ENCODE peak calls at places on chromosomes 6 and 20, in six cellular contexts. One of them, this sample, is unnamed.

GRCh38 chr6:129893513-129894098 is 32.5 kb upstream of the TMEM244 start:
- DNase-seq in mucosa of gallbladder: no peak
- DNase-seq in amygdala: no peak
- DNase-seq in activated effector memory CD4-positive, alpha-beta T cell treated with Interleukin-2 at 50 U/mL for 16 hours: no peak
- DNase-seq in HT1080: peak
- DNase-seq in H54: no peak
- DNase-seq in this sample: no peak

GRCh38 chr20:35023624-35024023 is 68.0 kb downstream of the MYH7B start:
- DNase-seq in mucosa of gallbladder: no peak
- DNase-seq in amygdala: no peak
- DNase-seq in activated effector memory CD4-positive, alpha-beta T cell treated with Interleukin-2 at 50 U/mL for 16 hours: no peak
- DNase-seq in HT1080: no peak
- DNase-seq in H54: no peak
- DNase-seq in this sample: no peak

GRCh38 chr20:11790047-11790446 is 127.6 kb upstream of the BTBD3 start:
- DNase-seq in mucosa of gallbladder: no peak
- DNase-seq in amygdala: no peak
- DNase-seq in activated effector memory CD4-positive, alpha-beta T cell treated with Interleukin-2 at 50 U/mL for 16 hours: no peak
- DNase-seq in HT1080: no peak
- DNase-seq in H54: no peak
- DNase-seq in this sample: no peak

GRCh38 chr6:148972481-148972880 is 225.7 kb downstream of the UST start:
- DNase-seq in mucosa of gallbladder: peak
- DNase-seq in amygdala: no peak
- DNase-seq in activated effector memory CD4-positive, alpha-beta T cell treated with Interleukin-2 at 50 U/mL for 16 hours: peak
- DNase-seq in HT1080: no peak
- DNase-seq in H54: no peak
- DNase-seq in this sample: peak

GRCh38 chr20:17935186-17935585 is 33.4 kb downstream of the SNX5 start:
- DNase-seq in mucosa of gallbladder: no peak
- DNase-seq in amygdala: no peak
- DNase-seq in activated effector memory CD4-positive, alpha-beta T cell treated with Interleukin-2 at 50 U/mL for 16 hours: no peak
- DNase-seq in HT1080: no peak
- DNase-seq in H54: no peak
- DNase-seq in this sample: no peak

GRCh38 chr6:106002005-106002404 is 84.1 kb upstream of the PRDM1 start:
- DNase-seq in mucosa of gallbladder: no peak
- DNase-seq in amygdala: no peak
- DNase-seq in activated effector memory CD4-positive, alpha-beta T cell treated with Interleukin-2 at 50 U/mL for 16 hours: no peak
- DNase-seq in HT1080: no peak
- DNase-seq in H54: no peak
- DNase-seq in this sample: no peak

GRCh38 chr6:130975325-130975724 is 87.7 kb downstream of the EPB41L2 start:
- DNase-seq in mucosa of gallbladder: no peak
- DNase-seq in amygdala: no peak
- DNase-seq in activated effector memory CD4-positive, alpha-beta T cell treated with Interleukin-2 at 50 U/mL for 16 hours: no peak
- DNase-seq in HT1080: no peak
- DNase-seq in H54: no peak
- DNase-seq in this sample: no peak

GRCh38 chr6:33717857-33718552 is 6.5 kb upstream of the UQCC2 start:
- DNase-seq in mucosa of gallbladder: no peak
- DNase-seq in amygdala: no peak
- DNase-seq in activated effector memory CD4-positive, alpha-beta T cell treated with Interleukin-2 at 50 U/mL for 16 hours: no peak
- DNase-seq in HT1080: no peak
- DNase-seq in H54: no peak
- DNase-seq in this sample: no peak

GRCh38 chr6:62714112-62714511 is 428.1 kb upstream of the KHDRBS2 start:
- DNase-seq in mucosa of gallbladder: no peak
- DNase-seq in amygdala: no peak
- DNase-seq in activated effector memory CD4-positive, alpha-beta T cell treated with Interleukin-2 at 50 U/mL for 16 hours: no peak
- DNase-seq in HT1080: no peak
- DNase-seq in H54: no peak
- DNase-seq in this sample: no peak

GRCh38 chr6:45837541-45838200 is 178.0 kb downstream of the CLIC5 start:
- DNase-seq in mucosa of gallbladder: no peak
- DNase-seq in amygdala: no peak
- DNase-seq in activated effector memory CD4-positive, alpha-beta T cell treated with Interleukin-2 at 50 U/mL for 16 hours: no peak
- DNase-seq in HT1080: no peak
- DNase-seq in H54: no peak
- DNase-seq in this sample: no peak

GRCh38 chr20:44802702-44803101 is 7.6 kb downstream of the RIMS4 start:
- DNase-seq in mucosa of gallbladder: no peak
- DNase-seq in amygdala: no peak
- DNase-seq in activated effector memory CD4-positive, alpha-beta T cell treated with Interleukin-2 at 50 U/mL for 16 hours: no peak
- DNase-seq in HT1080: no peak
- DNase-seq in H54: no peak
- DNase-seq in this sample: no peak

GRCh38 chr6:136669299-136669699 is 119.1 kb upstream of the MAP7 start:
- DNase-seq in mucosa of gallbladder: no peak
- DNase-seq in amygdala: no peak
- DNase-seq in activated effector memory CD4-positive, alpha-beta T cell treated with Interleukin-2 at 50 U/mL for 16 hours: no peak
- DNase-seq in HT1080: peak
- DNase-seq in H54: no peak
- DNase-seq in this sample: peak

GRCh38 chr6:161434921-161435411 is 161.1 kb upstream of the AGPAT4 start:
- DNase-seq in mucosa of gallbladder: peak
- DNase-seq in amygdala: no peak
- DNase-seq in activated effector memory CD4-positive, alpha-beta T cell treated with Interleukin-2 at 50 U/mL for 16 hours: no peak
- DNase-seq in HT1080: peak
- DNase-seq in H54: peak
- DNase-seq in this sample: peak

GRCh38 chr6:167679791-167680604 is 146.7 kb upstream of the AFDN start:
- DNase-seq in mucosa of gallbladder: no peak
- DNase-seq in amygdala: no peak
- DNase-seq in activated effector memory CD4-positive, alpha-beta T cell treated with Interleukin-2 at 50 U/mL for 16 hours: no peak
- DNase-seq in HT1080: no peak
- DNase-seq in H54: no peak
- DNase-seq in this sample: no peak

GRCh38 chr6:84556541-84557335 is 207.7 kb downstream of the TBX18 start:
- DNase-seq in mucosa of gallbladder: no peak
- DNase-seq in amygdala: no peak
- DNase-seq in activated effector memory CD4-positive, alpha-beta T cell treated with Interleukin-2 at 50 U/mL for 16 hours: no peak
- DNase-seq in HT1080: no peak
- DNase-seq in H54: no peak
- DNase-seq in this sample: no peak

This sample was measured in Daoy.